ENCODE peak calls at places on chromosomes 12 and 14, in eight cellular contexts. G is upper lobe of left lung, C is ovary, L is Ammon's horn, F is activated gamma-delta T cell, Z is left colon, R is GM12892, B is neural progenitor cell. V is an unnamed sample.

GRCh38 chr12:53051058-53051880 is 1.4 kb downstream of the TNS2 start:
- DNase-seq in C (peak; percentile 57), G (peak; percentile 86), R (peak; percentile 8), Z (peak; percentile 45), L (peak; percentile 98), B (no peak), F (no peak), V (no peak)

GRCh38 chr12:49505672-49506071 is 33.2 kb upstream of the KCNH3 start:
- DNase-seq in L (no peak), C (no peak), Z (no peak), G (no peak), R (no peak), B (no peak), F (no peak), V (no peak)

GRCh38 chr14:29710015-29710414 is 217.6 kb downstream of the PRKD1 start:
- DNase-seq in C (no peak), G (no peak), F (no peak), Z (no peak), L (no peak), B (peak; percentile 19), R (no peak), V (no peak)

GRCh38 chr14:80587096-80587724 is 354.3 kb downstream of the CEP128 start:
- DNase-seq in Z (no peak), B (peak; percentile 32), L (peak; percentile 12), C (no peak), R (no peak), F (no peak), G (no peak), V (no peak)

GRCh38 chr14:58572092-58572853 is 65.5 kb upstream of the DACT1 start:
- DNase-seq in G (no peak), B (peak; percentile 9), C (no peak), F (no peak), L (peak; percentile 36), Z (no peak), R (no peak), V (no peak)

GRCh38 chr12:64181504-64182291 is 40.4 kb downstream of the KICS2 start:
- DNase-seq in G (peak; percentile 42), L (peak; percentile 88), B (peak; percentile 49), Z (peak; percentile 21), F (no peak), C (peak; percentile 44), R (no peak), V (no peak)

GRCh38 chr12:25933001-25933400 is 25.5 kb upstream of the RASSF8 start:
- DNase-seq in G (no peak), Z (no peak), L (no peak), B (peak; percentile 39), C (no peak), F (no peak), R (no peak), V (no peak)

GRCh38 chr12:11746024-11746771 is 96.7 kb downstream of the ETV6 start:
- DNase-seq in Z (no peak), F (no peak), C (no peak), L (peak; percentile 58), B (no peak), G (no peak), R (no peak), V (no peak)

GRCh38 chr12:95661360-95661759 is 110.1 kb upstream of the USP44 start:
- DNase-seq in B (no peak), C (no peak), G (no peak), F (no peak), Z (no peak), R (no peak), L (no peak), V (no peak)

GRCh38 chr14:52313903-52314481 is at the start of gene PTGER2:
- DNase-seq in R (peak; percentile 23), C (peak; percentile 90), F (peak; percentile 77), Z (peak; percentile 91), G (peak; percentile 94), L (peak; percentile 31), B (peak; percentile 78), V (no peak)

GRCh38 chr14:81471062-81471461 is 62.6 kb downstream of the SEL1L start:
- DNase-seq in C (no peak), B (no peak), G (no peak), R (no peak), L (no peak), F (no peak), Z (no peak), V (no peak)

GRCh38 chr14:105180598-105181528 is at the start of gene NUDT14:
- DNase-seq in B (peak; percentile 80), R (peak; percentile 97), Z (peak; percentile 91), F (peak; percentile 79), C (peak; percentile 79), L (no peak), G (peak; percentile 88), V (no peak)

V was measured in cerebellar nuclear complex.